ENCODE peak calls at places on chromosomes 13 and 19, in five cellular contexts. J is endodermal cell, O is adrenal gland, R is memory B cell, W is ascending aorta. P is an unnamed sample.

GRCh38 chr19:46620716-46621115 is 4.2 kb downstream of the PTGIR start:
- DNase-seq in J (no peak), R (no peak), O (no peak), W (peak; percentile 54), P (no peak)

GRCh38 chr19:11252665-11253355 is 9.5 kb downstream of the DOCK6 start:
- DNase-seq in J (no peak), O (no peak), R (no peak), W (no peak), P (no peak)

GRCh38 chr13:21849323-21849722 is 178.4 kb downstream of the FGF9 start:
- DNase-seq in R (no peak), O (peak; percentile 19), J (peak; percentile 52), W (no peak), P (peak; percentile 45)

GRCh38 chr13:72820156-72820897 is 38.4 kb downstream of the PIBF1 start:
- DNase-seq in O (no peak), W (no peak), R (no peak), J (no peak), P (no peak)

GRCh38 chr13:76879211-76879875 is 6.9 kb downstream of the KCTD12 start:
- DNase-seq in W (peak; percentile 57), O (peak; percentile 40), R (peak; percentile 31), J (no peak), P (no peak)

GRCh38 chr19:5452594-5453565 is 2.3 kb upstream of the ZNRF4 start:
- DNase-seq in R (no peak), J (no peak), O (no peak), W (no peak), P (peak; percentile 37)

GRCh38 chr13:77696006-77696862 is 1.3 kb upstream of the SLAIN1 start:
- DNase-seq in W (no peak), R (peak; percentile 18), J (peak; percentile 44), O (no peak), P (peak; percentile 69)

GRCh38 chr13:37074703-37075102 is 15.2 kb upstream of the SUPT20H start:
- DNase-seq in W (no peak), R (no peak), O (no peak), J (no peak), P (peak; percentile 24)

GRCh38 chr19:29259867-29260281 is 46.9 kb upstream of the UQCRFS1 start:
- DNase-seq in O (no peak), W (no peak), R (no peak), J (no peak), P (no peak)

GRCh38 chr13:89269737-89270136 is 1598.6 kb downstream of the SLITRK5 start:
- DNase-seq in J (no peak), W (no peak), R (no peak), O (no peak), P (no peak)

GRCh38 chr19:47430041-47430802 is 10.9 kb upstream of the MEIS3 start:
- DNase-seq in R (no peak), J (peak; percentile 88), W (no peak), O (peak; percentile 33), P (peak; percentile 80)

GRCh38 chr13:111390522-111391270 is 70.3 kb downstream of the TEX29 start:
- DNase-seq in W (no peak), R (no peak), J (peak; percentile 39), O (peak; percentile 1), P (no peak)